ENCODE peak calls at places on chromosomes 1 and 21, in ten cellular contexts. N, H, V, P, M, I, C, J, K and X are unnamed samples.

GRCh38 chr1:54255026-54255425 is 55.1 kb downstream of the MRPL37 start:
- DNase-seq in V (no peak), N (no peak), C (peak; percentile 71), H (peak; percentile 73), M (no peak), I (no peak), P (no peak), J (no peak), K (no peak), X (no peak)

GRCh38 chr1:203039609-203040517 is 13.6 kb downstream of the PPFIA4 start:
- DNase-seq in P (peak; percentile 35), J (no peak), C (no peak), I (peak; percentile 56), V (peak; percentile 54), N (no peak), M (peak; percentile 18), H (no peak), K (no peak), X (no peak)

GRCh38 chr1:156276966-156277381 is 5.7 kb downstream of the SMG5 start:
- DNase-seq in P (no peak), H (no peak), V (no peak), K (no peak), I (peak; percentile 54), C (no peak), M (no peak), J (no peak), N (no peak), X (no peak)

GRCh38 chr1:235878082-235878781 is 11.5 kb upstream of the LYST start:
- DNase-seq in K (no peak), J (peak; percentile 50), P (no peak), I (no peak), C (no peak), V (no peak), H (no peak), M (no peak), N (no peak), X (no peak)

GRCh38 chr1:184315254-184315653 is 71.6 kb upstream of the C1orf21 start:
- DNase-seq in N (no peak), H (peak; percentile 29), I (no peak), V (no peak), C (no peak), P (no peak), J (no peak), K (no peak), M (no peak), X (no peak)

GRCh38 chr1:8814870-8815269 is 2.6 kb downstream of the RERE start:
- DNase-seq in N (no peak), M (no peak), V (no peak), H (no peak), J (peak; percentile 55), K (no peak), C (no peak), I (no peak), P (no peak), X (no peak)

GRCh38 chr1:194873328-194873923 is 1687.0 kb upstream of the B3GALT2 start:
- DNase-seq in P (peak; percentile 53), I (peak; percentile 84), K (no peak), N (no peak), H (peak; percentile 14), M (no peak), C (no peak), J (no peak), V (no peak), X (no peak)

GRCh38 chr21:45471229-45472052 is 66.5 kb downstream of the COL18A1 start:
- DNase-seq in K (no peak), C (no peak), I (no peak), J (peak; percentile 87), M (peak; percentile 59), N (peak; percentile 77), H (peak; percentile 93), V (no peak), P (peak; percentile 18), X (peak; percentile 82)

GRCh38 chr1:53687426-53687825 is 51.5 kb downstream of the GLIS1 start:
- DNase-seq in H (no peak), C (no peak), J (no peak), I (no peak), P (no peak), V (no peak), M (no peak), K (no peak), N (no peak), X (no peak)

GRCh38 chr1:42117214-42117613 is 36.0 kb upstream of the GUCA2B start:
- DNase-seq in V (no peak), P (no peak), J (no peak), N (no peak), H (no peak), C (no peak), M (no peak), I (no peak), K (no peak), X (no peak)

GRCh38 chr1:243712890-243713425 is 137.1 kb downstream of the AKT3 start:
- DNase-seq in J (peak; percentile 17), V (no peak), C (no peak), N (no peak), K (no peak), P (peak; percentile 24), M (no peak), H (peak; percentile 19), I (peak; percentile 69), X (no peak)

GRCh38 chr1:75273110-75273509 is 138.9 kb downstream of the LHX8 start:
- DNase-seq in I (peak; percentile 2), H (no peak), N (no peak), K (no peak), V (no peak), P (no peak), M (no peak), C (no peak), J (no peak), X (no peak)

GRCh38 chr1:180080439-180080838 is 74.2 kb upstream of the QSOX1 start:
- DNase-seq in M (no peak), I (no peak), V (no peak), K (no peak), P (peak; percentile 11), C (no peak), J (no peak), H (no peak), N (no peak), X (no peak)

GRCh38 chr1:109793089-109793485 is 29.4 kb upstream of the EPS8L3 start:
- DNase-seq in C (peak; percentile 16), M (no peak), I (no peak), N (no peak), P (no peak), H (no peak), V (peak; percentile 53), K (peak; percentile 37), J (peak; percentile 15), X (peak; percentile 15)

GRCh38 chr1:93964777-93965200 is 55.6 kb upstream of the GCLM start:
- DNase-seq in C (no peak), K (no peak), I (peak; percentile 53), M (no peak), N (no peak), V (no peak), P (peak; percentile 91), H (peak; percentile 69), J (no peak), X (no peak)

GRCh38 chr1:106727171-106727570 is 329.3 kb upstream of the PRMT6 start:
- DNase-seq in N (no peak), M (no peak), K (no peak), V (no peak), J (no peak), I (peak; percentile 12), P (no peak), C (no peak), H (no peak), X (no peak)

GRCh38 chr1:229204863-229205777 is 65.8 kb upstream of the RAB4A start:
- DNase-seq in P (no peak), I (no peak), J (no peak), N (no peak), M (no peak), V (no peak), K (no peak), H (peak; percentile 82), C (no peak), X (no peak)

GRCh38 chr1:49364676-49365075 is 588.0 kb upstream of the BEND5 start:
- DNase-seq in K (no peak), N (no peak), M (no peak), V (no peak), P (no peak), J (no peak), I (no peak), H (no peak), C (no peak), X (no peak)

GRCh38 chr1:100767176-100767876 is 47.8 kb downstream of the VCAM1 start:
- DNase-seq in J (peak; percentile 55), P (no peak), H (peak; percentile 57), N (no peak), V (no peak), I (no peak), K (no peak), C (no peak), M (no peak), X (no peak)

GRCh38 chr1:29283804-29284195 is 47.5 kb downstream of the PTPRU start:
- DNase-seq in V (no peak), P (no peak), I (no peak), C (peak; percentile 31), N (no peak), J (no peak), H (no peak), M (no peak), K (no peak), X (no peak)
- H3K4me3 ChIP-seq in V (no peak overlapping the region), P (peak overlapping the region; percentile 24), I (no peak overlapping the region), C (no peak overlapping the region), N (no peak overlapping the region), J (no peak overlapping the region), H (no peak overlapping the region), M (no peak overlapping the region), K (no peak overlapping the region), X (no peak overlapping the region)

DNA sequence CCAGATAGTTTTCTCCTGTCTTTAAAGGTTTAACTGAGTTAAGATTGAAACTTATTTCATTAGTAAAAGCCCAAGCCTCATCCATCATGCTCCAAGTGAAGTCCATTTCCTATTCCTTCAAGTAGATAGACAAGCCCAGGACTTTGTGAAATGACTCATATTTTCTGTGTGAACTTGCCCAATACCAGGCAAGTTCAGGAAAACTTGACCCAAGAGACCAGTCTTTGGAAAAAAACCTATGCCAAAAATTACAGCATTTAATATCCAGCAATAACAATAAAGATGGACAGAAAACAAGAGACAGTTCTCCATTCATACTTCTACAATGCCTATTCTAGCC is 405 bp upstream of the RAB29 start:
- DNase-seq in N (no peak), M (no peak), V (no peak), P (peak; percentile 17), J (peak; percentile 85), C (no peak), K (no peak), I (peak; percentile 15), H (peak; percentile 33), X (no peak)
- H3K4me3 ChIP-seq in N (peak overlapping the region; percentile 74), M (peak overlapping the region; percentile 85), V (peak overlapping the region; percentile 71), P (peak overlapping the region; percentile 64), J (peak overlapping the region; percentile 59), C (peak overlapping the region; percentile 64), K (peak overlapping the region; percentile 76), I (peak overlapping the region; percentile 65), H (peak overlapping the region; percentile 14), X (peak overlapping the region; percentile 72)

GRCh38 chr1:112723511-112723839 is 8.3 kb upstream of the PPM1J start:
- DNase-seq in M (no peak), N (peak; percentile 50), K (no peak), C (no peak), H (no peak), P (no peak), J (no peak), V (no peak), I (no peak), X (no peak)
- H3K4me3 ChIP-seq in M (no peak overlapping the region), N (no peak overlapping the region), K (no peak overlapping the region), C (no peak overlapping the region), H (no peak overlapping the region), P (no peak overlapping the region), J (no peak overlapping the region), V (no peak overlapping the region), I (no peak overlapping the region), X (no peak overlapping the region)

GRCh38 chr1:119631086-119631432 is 17.0 kb downstream of the ZNF697 start:
- DNase-seq in H (no peak), M (no peak), V (no peak), P (no peak), N (no peak), C (no peak), I (no peak), J (no peak), K (no peak), X (peak; percentile 39)
- H3K4me3 ChIP-seq in H (no peak overlapping the region), M (peak overlapping the region; percentile 56), V (peak overlapping the region; percentile 54), P (no peak overlapping the region), N (peak overlapping the region; percentile 24), C (no peak overlapping the region), I (no peak overlapping the region), J (no peak overlapping the region), K (peak overlapping the region; percentile 50), X (peak overlapping the region; percentile 48)